ENCODE peak calls at places on chromosomes 16 and 17, in ten cellular contexts. D is keratinocyte; C is stomach; S is CD8-positive, alpha-beta T cell; P is left ventricle myocardium inferior; J is adipocyte; Y is endodermal cell; X is heart right ventricle; U is tibial artery; K is esophagus squamous epithelium. B is an unnamed sample. For H3K9me3, H3K36me3 and H3K4me1, the result is how much of the 10 kb centered on the place peaks cover.

GRCh38 chr17:70307430-70307829 is 138.1 kb downstream of the KCNJ2 start:
- DNase-seq in D (no peak), C (no peak), S (no peak), P (no peak), J (no peak), Y (no peak), X (no peak), U (no peak), K (no peak), B (no peak)

GRCh38 chr17:66985338-66985737 is 20.8 kb downstream of the CACNG4 start:
- DNase-seq in D (no peak), C (no peak), S (no peak), P (no peak), J (no peak), Y (no peak), X (no peak), U (no peak), K (no peak), B (no peak)

GRCh38 chr17:9386401-9386800 is 189.2 kb downstream of the STX8 start:
- DNase-seq in D (no peak), C (no peak), S (no peak), P (no peak), J (no peak), Y (no peak), X (no peak), U (no peak), K (no peak), B (no peak)

GRCh38 chr16:73166394-73166971 is 118.6 kb upstream of the ZFHX3 start:
- DNase-seq in D (no peak), C (no peak), S (no peak), P (no peak), J (peak), Y (no peak), X (no peak), U (peak), K (no peak), B (no peak)

GRCh38 chr17:73192219-73192893 is 499 bp upstream of the COG1 start:
- DNase-seq in D (no peak), C (peak), S (peak), P (peak), J (peak), Y (peak), X (peak), U (peak), K (no peak), B (peak)

GRCh38 chr16:31873556-31874353 is at the start of gene ZNF267:
- DNase-seq in D (peak), C (peak), S (peak), P (peak), J (peak), Y (peak), X (peak), U (peak), K (peak), B (peak)

GRCh38 chr17:82782657-82783207 is 30.9 kb downstream of the TBCD start:
- DNase-seq in D (no peak), C (no peak), S (no peak), P (peak), J (no peak), Y (no peak), X (no peak), U (no peak), K (no peak), B (no peak)

GRCh38 chr16:83561876-83562275 is 245.9 kb upstream of the HSBP1 start:
- DNase-seq in D (no peak), C (no peak), S (no peak), P (no peak), J (peak), Y (peak), X (no peak), U (no peak), K (no peak), B (no peak)

GRCh38 chr17:71111945-71112344 is 942.6 kb downstream of the KCNJ2 start:
- DNase-seq in D (no peak), C (no peak), S (no peak), P (no peak), J (no peak), Y (no peak), X (no peak), U (no peak), K (no peak), B (no peak)

GRCh38 chr17:145671-146541 is 8.5 kb downstream of the SCGB1C2 start:
- DNase-seq in D (no peak), C (peak), S (peak), P (peak), J (no peak), Y (no peak), X (no peak), U (no peak), K (no peak), B (peak)

GRCh38 chr17:51150932-51151331 is 2.4 kb upstream of the NME1 start:
- DNase-seq in D (no peak), C (no peak), S (no peak), P (no peak), J (no peak), Y (no peak), X (no peak), U (no peak), K (no peak), B (no peak)

GRCh38 chr17:21167303-21167702 is 40.5 kb downstream of the DHRS7B start:
- DNase-seq in D (no peak), C (no peak), S (peak), P (no peak), J (peak), Y (no peak), X (no peak), U (no peak), K (no peak), B (no peak)

GRCh38 chr17:16491703-16492612 is at the start of gene LRRC75A:
- DNase-seq in D (no peak), C (peak), S (peak), P (peak), J (peak), Y (peak), X (peak), U (no peak), K (no peak), B (peak)

GRCh38 chr17:58344791-58345157 is 7.2 kb downstream of the SUPT4H1 start:
- DNase-seq in D (no peak), C (no peak), S (peak), P (no peak), J (no peak), Y (peak), X (no peak), U (no peak), K (no peak), B (no peak)

GRCh38 chr17:49224198-49224996 is 6.2 kb downstream of the PHOSPHO1 start:
- DNase-seq in D (no peak), C (peak), S (peak), P (no peak), J (no peak), Y (peak), X (peak), U (no peak), K (no peak), B (no peak)

GRCh38 chr17:48132375-48132774 is 24.8 kb downstream of the SNX11 start:
- DNase-seq in D (no peak), C (no peak), S (no peak), P (no peak), J (no peak), Y (no peak), X (no peak), U (peak), K (no peak), B (no peak)

GRCh38 chr17:82697808-82698064 is 762 bp downstream of the RAB40B start:
- DNase-seq in D (no peak), C (no peak), S (no peak), P (no peak), J (no peak), Y (no peak), X (no peak), U (no peak), K (no peak), B (no peak)

DNA sequence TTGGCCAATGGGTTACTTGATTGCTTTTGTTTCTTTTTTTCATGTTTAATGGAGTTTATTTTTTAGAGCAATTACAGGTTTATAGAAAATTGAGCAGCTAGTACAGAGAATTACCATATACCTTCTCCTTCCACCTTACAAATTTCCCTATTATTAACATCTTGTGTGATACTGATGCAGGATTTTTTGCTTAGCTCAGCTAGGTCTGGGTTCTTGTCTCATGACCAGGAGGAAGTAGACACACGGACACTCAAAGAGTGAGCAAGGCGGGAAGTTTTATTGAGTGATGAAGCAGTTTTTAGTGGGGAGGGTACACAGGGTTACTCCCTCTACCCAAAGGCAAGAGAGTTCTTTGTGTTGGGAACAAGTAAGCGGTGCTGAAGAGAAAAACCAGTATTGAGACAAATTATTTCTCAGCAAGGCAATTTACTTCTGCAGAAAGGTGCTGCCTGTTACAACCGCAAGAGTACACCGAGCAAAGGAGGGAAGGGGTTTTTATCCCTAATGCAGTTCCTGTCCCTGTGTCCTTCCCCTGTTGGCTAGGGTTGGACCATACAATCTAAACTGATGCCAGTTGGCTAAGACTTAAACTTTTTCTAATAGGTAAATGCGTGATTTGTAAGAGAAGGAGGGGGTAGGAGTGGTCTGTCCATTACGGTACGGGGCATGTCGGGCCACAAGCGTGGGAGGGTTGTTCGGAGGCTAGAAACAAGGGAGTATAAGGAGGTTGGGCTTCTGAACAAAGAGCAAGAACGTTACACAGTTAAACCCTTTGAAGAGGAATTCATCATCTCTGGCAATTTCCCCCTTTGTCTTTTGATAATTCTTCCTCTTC is 26.9 kb downstream of the SEC14L1 start:
- DNase-seq in D (no peak), C (no peak), S (no peak), P (no peak), J (no peak), Y (no peak), X (no peak), U (no peak), K (no peak), B (no peak)
- H3K9me3 ChIP-seq in D (under half), C (under half), S (under half), P (under half), J (under half), Y (half or more), X (under half), U (under half), K (under half), B (under half)

DNA sequence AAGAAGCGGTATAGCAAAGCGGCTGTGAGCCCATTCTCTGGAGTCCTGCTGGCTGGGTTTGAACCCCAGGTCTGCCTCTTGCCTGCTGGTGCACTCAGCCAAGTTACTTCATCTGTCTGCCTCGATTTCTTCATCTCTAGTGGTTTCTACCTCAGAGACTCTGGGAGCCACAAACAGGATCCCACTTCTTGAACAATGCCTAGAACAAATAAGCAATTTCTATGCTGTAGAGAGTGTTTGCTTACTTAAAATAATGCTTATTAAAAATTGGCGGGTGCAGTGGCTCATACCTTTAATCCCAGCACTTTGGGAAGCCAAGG is 75.5 kb downstream of the CMIP start:
- DNase-seq in D (no peak), C (no peak), S (no peak), P (no peak), J (no peak), Y (no peak), X (no peak), U (no peak), K (no peak), B (no peak)
- H3K36me3 ChIP-seq in D (under half), C (under half), S (under half), P (under half), J (under half), Y (under half), X (under half), U (under half), K (under half), B (under half)

GRCh38 chr16:85539629-85540291 is 73.4 kb upstream of the GSE1 start:
- DNase-seq in D (no peak), C (no peak), S (no peak), P (no peak), J (no peak), Y (no peak), X (no peak), U (no peak), K (no peak), B (no peak)
- H3K4me1 ChIP-seq in D (under half), C (under half), S (under half), P (under half), J (under half), Y (under half), X (under half), U (under half), K (under half), B (under half)

GRCh38 chr16:3317315-3317999 is 12.2 kb downstream of the ZNF75A start:
- DNase-seq in D (no peak), C (no peak), S (no peak), P (no peak), J (peak), Y (no peak), X (no peak), U (no peak), K (no peak), B (no peak)
- H3K9me3 ChIP-seq in D (under half), C (half or more), S (half or more), P (half or more), J (half or more), Y (half or more), X (half or more), U (half or more), K (half or more), B (under half)

DNA sequence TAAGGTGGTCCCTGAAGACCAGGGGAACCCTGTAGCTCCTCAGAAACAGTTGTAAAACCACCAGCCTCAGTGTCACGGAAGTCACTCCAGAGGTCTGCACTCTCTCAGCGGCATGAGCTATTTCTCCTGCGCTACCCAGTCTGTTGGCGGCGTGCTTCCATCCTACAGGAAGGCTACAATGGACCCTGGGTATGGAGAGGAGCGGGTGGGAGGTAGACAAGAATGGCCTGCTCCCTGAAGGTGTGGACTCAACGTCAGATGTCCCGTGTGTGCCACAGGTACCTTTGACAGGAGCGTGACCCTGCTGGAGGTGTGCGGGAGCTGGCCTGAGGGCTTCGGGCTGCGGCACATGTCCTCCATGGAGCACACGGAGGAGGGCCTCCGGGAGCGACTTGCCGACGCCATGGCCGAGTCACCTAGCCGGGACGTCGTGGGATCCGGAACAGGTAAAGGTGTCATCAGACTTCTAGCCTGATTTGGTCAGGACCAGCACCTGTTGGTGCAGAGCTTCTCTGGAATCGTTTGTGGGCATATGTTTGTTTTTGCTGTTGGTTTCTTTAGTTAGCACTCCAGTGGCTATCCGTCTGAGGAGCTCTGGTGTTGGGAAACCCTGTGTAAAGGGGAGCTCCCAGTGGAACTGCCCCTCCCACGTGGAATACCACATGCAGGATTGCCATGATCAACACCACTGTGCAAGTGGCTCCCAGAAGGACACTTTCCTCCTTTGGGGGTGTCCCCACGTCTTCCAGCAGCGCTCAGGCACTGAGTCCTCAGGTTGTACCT is 31.4 kb upstream of the TBX2 start:
- DNase-seq in D (no peak), C (no peak), S (no peak), P (no peak), J (no peak), Y (no peak), X (no peak), U (no peak), K (no peak), B (no peak)
- H3K36me3 ChIP-seq in D (under half), C (under half), S (under half), P (under half), J (under half), Y (under half), X (under half), U (under half), K (under half), B (under half)

B was measured in aorta.